ENCODE peak calls at places on chromosomes 16 and 17, in six cellular contexts. One of them, this sample, is unnamed.

GRCh38 chr16:56753410-56753809 is 23.5 kb downstream of the NUP93 start:
- DNase-seq in tibial nerve: no peak
- DNase-seq in Peyer's patch: no peak
- DNase-seq in adrenal gland: no peak
- DNase-seq in uterus: no peak
- DNase-seq in transverse colon: no peak
- DNase-seq in this sample: no peak

GRCh38 chr16:28951410-28951943 is 740 bp downstream of the NFATC2IP start:
- DNase-seq in tibial nerve: no peak
- DNase-seq in Peyer's patch: no peak
- DNase-seq in adrenal gland: no peak
- DNase-seq in uterus: no peak
- DNase-seq in transverse colon: peak
- DNase-seq in this sample: no peak

GRCh38 chr16:88013766-88014165 is 62.5 kb downstream of the BANP start:
- DNase-seq in tibial nerve: no peak
- DNase-seq in Peyer's patch: no peak
- DNase-seq in adrenal gland: no peak
- DNase-seq in uterus: no peak
- DNase-seq in transverse colon: peak
- DNase-seq in this sample: no peak

GRCh38 chr16:4414187-4414909 is 2.0 kb downstream of the CORO7 start:
- DNase-seq in tibial nerve: no peak
- DNase-seq in Peyer's patch: peak
- DNase-seq in adrenal gland: no peak
- DNase-seq in uterus: no peak
- DNase-seq in transverse colon: peak
- DNase-seq in this sample: peak

GRCh38 chr16:73062640-73063283 is 14.8 kb upstream of the ZFHX3 start:
- DNase-seq in tibial nerve: no peak
- DNase-seq in Peyer's patch: no peak
- DNase-seq in adrenal gland: no peak
- DNase-seq in uterus: no peak
- DNase-seq in transverse colon: no peak
- DNase-seq in this sample: peak

GRCh38 chr16:46607529-46607928 is 13.7 kb downstream of the SHCBP1 start:
- DNase-seq in tibial nerve: no peak
- DNase-seq in Peyer's patch: no peak
- DNase-seq in adrenal gland: no peak
- DNase-seq in uterus: no peak
- DNase-seq in transverse colon: no peak
- DNase-seq in this sample: no peak

GRCh38 chr17:15255713-15256454 is 9.2 kb downstream of the PMP22 start:
- DNase-seq in tibial nerve: no peak
- DNase-seq in Peyer's patch: no peak
- DNase-seq in adrenal gland: no peak
- DNase-seq in uterus: peak
- DNase-seq in transverse colon: no peak
- DNase-seq in this sample: no peak

GRCh38 chr16:67530013-67530939 is 1.6 kb downstream of the RIPOR1 start:
- DNase-seq in tibial nerve: peak
- DNase-seq in Peyer's patch: peak
- DNase-seq in adrenal gland: peak
- DNase-seq in uterus: peak
- DNase-seq in transverse colon: peak
- DNase-seq in this sample: no peak

GRCh38 chr16:7888421-7888820 is 555.8 kb downstream of the RBFOX1 start:
- DNase-seq in tibial nerve: no peak
- DNase-seq in Peyer's patch: no peak
- DNase-seq in adrenal gland: no peak
- DNase-seq in uterus: no peak
- DNase-seq in transverse colon: no peak
- DNase-seq in this sample: no peak

GRCh38 chr16:73170587-73170986 is 122.7 kb upstream of the ZFHX3 start:
- DNase-seq in tibial nerve: no peak
- DNase-seq in Peyer's patch: no peak
- DNase-seq in adrenal gland: no peak
- DNase-seq in uterus: no peak
- DNase-seq in transverse colon: no peak
- DNase-seq in this sample: no peak

GRCh38 chr17:19644493-19645210 is 3.9 kb upstream of the ALDH3A2 start:
- DNase-seq in tibial nerve: no peak
- DNase-seq in Peyer's patch: no peak
- DNase-seq in adrenal gland: no peak
- DNase-seq in uterus: no peak
- DNase-seq in transverse colon: no peak
- DNase-seq in this sample: no peak

GRCh38 chr16:58501242-58502131 is 1.5 kb downstream of the NDRG4 start:
- DNase-seq in tibial nerve: no peak
- DNase-seq in Peyer's patch: peak
- DNase-seq in adrenal gland: peak
- DNase-seq in uterus: no peak
- DNase-seq in transverse colon: peak
- DNase-seq in this sample: no peak

GRCh38 chr16:58500329-58501241 is 642 bp downstream of the NDRG4 start:
- DNase-seq in tibial nerve: no peak
- DNase-seq in Peyer's patch: no peak
- DNase-seq in adrenal gland: no peak
- DNase-seq in uterus: no peak
- DNase-seq in transverse colon: no peak
- DNase-seq in this sample: no peak

GRCh38 chr16:58499092-58499511 is 841 bp upstream of the NDRG4 start:
- DNase-seq in tibial nerve: no peak
- DNase-seq in Peyer's patch: no peak
- DNase-seq in adrenal gland: peak
- DNase-seq in uterus: no peak
- DNase-seq in transverse colon: no peak
- DNase-seq in this sample: no peak

GRCh38 chr16:58498341-58499091 is 1.4 kb upstream of the NDRG4 start:
- DNase-seq in tibial nerve: no peak
- DNase-seq in Peyer's patch: no peak
- DNase-seq in adrenal gland: peak
- DNase-seq in uterus: no peak
- DNase-seq in transverse colon: no peak
- DNase-seq in this sample: no peak

DNA sequence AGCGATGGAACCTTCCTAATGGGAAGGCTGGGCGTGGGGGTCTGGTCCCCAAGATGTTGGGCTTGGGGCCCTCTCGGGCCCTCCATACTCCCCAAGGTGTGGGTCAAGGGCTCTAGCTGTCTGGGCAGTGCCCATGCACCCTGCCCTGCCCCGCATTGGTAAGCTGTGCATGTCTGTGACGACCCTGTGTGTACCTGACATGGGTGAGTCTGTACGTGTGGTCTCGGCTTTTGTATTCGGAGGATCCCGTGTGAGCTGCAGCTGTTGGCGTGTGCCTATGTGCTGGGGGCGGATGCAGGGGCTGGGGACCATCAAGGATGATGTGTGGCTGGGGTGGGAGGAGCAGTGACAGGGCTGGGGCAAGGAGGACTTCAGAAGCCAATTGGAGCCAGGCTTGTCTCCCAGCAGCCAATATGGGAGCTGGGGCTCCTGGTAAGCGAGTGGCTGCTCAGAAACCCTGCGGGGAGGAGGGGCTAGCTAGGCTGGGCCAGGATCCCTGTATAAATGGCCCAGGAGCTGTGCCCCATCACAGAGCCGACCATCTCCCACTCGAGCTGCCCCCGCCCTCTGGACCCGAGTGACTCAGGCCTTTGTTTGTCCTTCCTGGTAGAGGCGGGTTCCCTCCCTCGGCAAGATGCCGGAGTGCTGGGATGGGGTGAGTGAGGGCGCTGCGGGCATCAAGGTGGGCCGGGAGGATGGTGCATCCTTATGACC is at the start of gene NDRG4:
- DNase-seq in tibial nerve: no peak
- DNase-seq in Peyer's patch: peak
- DNase-seq in adrenal gland: peak
- DNase-seq in uterus: no peak
- DNase-seq in transverse colon: peak
- DNase-seq in this sample: no peak
- TF ChIP-seq POLR2A in tibial nerve: no peak
- TF ChIP-seq POLR2A in Peyer's patch: no peak
- TF ChIP-seq POLR2A in adrenal gland: peak
- TF ChIP-seq POLR2A in uterus: no peak
- TF ChIP-seq POLR2A in transverse colon: no peak
- TF ChIP-seq POLR2A in this sample: no peak

GRCh38 chr17:59332890-59333377 is 1.5 kb downstream of the YPEL2 start:
- DNase-seq in tibial nerve: peak
- DNase-seq in Peyer's patch: peak
- DNase-seq in adrenal gland: peak
- DNase-seq in uterus: peak
- DNase-seq in transverse colon: peak
- DNase-seq in this sample: no peak

GRCh38 chr17:59330314-59330942 is 1.0 kb upstream of the YPEL2 start:
- DNase-seq in tibial nerve: peak
- DNase-seq in Peyer's patch: peak
- DNase-seq in adrenal gland: peak
- DNase-seq in uterus: peak
- DNase-seq in transverse colon: peak
- DNase-seq in this sample: no peak

GRCh38 chr17:59329558-59330313 is 1.7 kb upstream of the YPEL2 start:
- DNase-seq in tibial nerve: peak
- DNase-seq in Peyer's patch: peak
- DNase-seq in adrenal gland: peak
- DNase-seq in uterus: peak
- DNase-seq in transverse colon: peak
- DNase-seq in this sample: no peak

GRCh38 chr17:59331929-59332889 is 754 bp downstream of the YPEL2 start:
- DNase-seq in tibial nerve: peak
- DNase-seq in Peyer's patch: peak
- DNase-seq in adrenal gland: peak
- DNase-seq in uterus: peak
- DNase-seq in transverse colon: peak
- DNase-seq in this sample: no peak

DNA sequence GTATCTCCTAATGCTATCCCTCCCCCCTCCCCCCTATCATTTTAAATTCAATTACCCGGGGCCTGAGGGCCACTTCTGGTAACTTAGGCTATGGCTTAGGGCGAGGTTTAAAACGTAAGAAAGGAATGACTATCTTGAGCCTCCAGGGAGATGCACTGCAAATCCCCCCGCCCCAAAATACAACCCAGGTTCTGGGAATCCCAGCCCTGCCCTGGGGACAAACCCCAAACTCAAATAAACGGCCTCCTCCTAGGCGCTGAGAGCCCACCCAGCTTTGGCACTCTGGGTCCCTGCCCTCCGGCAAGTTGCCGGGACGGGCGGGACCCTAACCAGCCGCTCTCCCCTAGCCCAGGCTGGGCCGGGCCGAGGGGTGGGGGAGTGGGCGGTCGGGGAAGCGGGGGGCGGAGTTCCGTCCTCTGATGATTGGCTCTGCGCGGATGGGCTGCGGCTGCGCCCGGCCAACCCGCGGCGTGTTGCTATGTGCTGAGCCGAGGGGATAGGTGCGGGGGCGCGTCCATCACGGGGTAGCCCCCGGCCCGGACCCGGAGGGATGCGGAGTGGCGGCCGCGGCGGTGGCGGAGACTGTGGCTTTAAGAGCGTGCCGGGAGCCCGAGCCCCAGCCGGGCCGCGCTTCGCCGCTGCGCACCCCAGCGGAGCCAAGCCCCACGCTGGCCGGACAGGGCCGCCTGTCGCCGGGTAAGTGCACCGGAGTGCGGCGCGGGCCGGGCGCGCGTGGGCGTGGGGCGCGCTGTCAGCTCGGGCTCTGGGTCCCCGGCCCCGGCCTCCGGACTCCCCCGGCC is at the start of gene YPEL2:
- DNase-seq in tibial nerve: peak
- DNase-seq in Peyer's patch: peak
- DNase-seq in adrenal gland: peak
- DNase-seq in uterus: peak
- DNase-seq in transverse colon: peak
- DNase-seq in this sample: peak
- TF ChIP-seq POLR2A in tibial nerve: peak
- TF ChIP-seq POLR2A in Peyer's patch: peak
- TF ChIP-seq POLR2A in adrenal gland: peak
- TF ChIP-seq POLR2A in uterus: peak
- TF ChIP-seq POLR2A in transverse colon: peak
- TF ChIP-seq POLR2A in this sample: no peak

GRCh38 chr17:8162997-8163977 is 539 bp upstream of the VAMP2 start:
- DNase-seq in tibial nerve: peak
- DNase-seq in Peyer's patch: no peak
- DNase-seq in adrenal gland: peak
- DNase-seq in uterus: no peak
- DNase-seq in transverse colon: peak
- DNase-seq in this sample: no peak

GRCh38 chr17:8164815-8165131 is 2.0 kb upstream of the VAMP2 start:
- DNase-seq in tibial nerve: no peak
- DNase-seq in Peyer's patch: no peak
- DNase-seq in adrenal gland: no peak
- DNase-seq in uterus: no peak
- DNase-seq in transverse colon: no peak
- DNase-seq in this sample: no peak

GRCh38 chr17:8166731-8167130 is 4.0 kb upstream of the VAMP2 start:
- DNase-seq in tibial nerve: no peak
- DNase-seq in Peyer's patch: no peak
- DNase-seq in adrenal gland: no peak
- DNase-seq in uterus: no peak
- DNase-seq in transverse colon: no peak
- DNase-seq in this sample: no peak

GRCh38 chr17:8162232-8162996 is at the start of gene VAMP2:
- DNase-seq in tibial nerve: peak
- DNase-seq in Peyer's patch: peak
- DNase-seq in adrenal gland: peak
- DNase-seq in uterus: peak
- DNase-seq in transverse colon: peak
- DNase-seq in this sample: no peak

DNA sequence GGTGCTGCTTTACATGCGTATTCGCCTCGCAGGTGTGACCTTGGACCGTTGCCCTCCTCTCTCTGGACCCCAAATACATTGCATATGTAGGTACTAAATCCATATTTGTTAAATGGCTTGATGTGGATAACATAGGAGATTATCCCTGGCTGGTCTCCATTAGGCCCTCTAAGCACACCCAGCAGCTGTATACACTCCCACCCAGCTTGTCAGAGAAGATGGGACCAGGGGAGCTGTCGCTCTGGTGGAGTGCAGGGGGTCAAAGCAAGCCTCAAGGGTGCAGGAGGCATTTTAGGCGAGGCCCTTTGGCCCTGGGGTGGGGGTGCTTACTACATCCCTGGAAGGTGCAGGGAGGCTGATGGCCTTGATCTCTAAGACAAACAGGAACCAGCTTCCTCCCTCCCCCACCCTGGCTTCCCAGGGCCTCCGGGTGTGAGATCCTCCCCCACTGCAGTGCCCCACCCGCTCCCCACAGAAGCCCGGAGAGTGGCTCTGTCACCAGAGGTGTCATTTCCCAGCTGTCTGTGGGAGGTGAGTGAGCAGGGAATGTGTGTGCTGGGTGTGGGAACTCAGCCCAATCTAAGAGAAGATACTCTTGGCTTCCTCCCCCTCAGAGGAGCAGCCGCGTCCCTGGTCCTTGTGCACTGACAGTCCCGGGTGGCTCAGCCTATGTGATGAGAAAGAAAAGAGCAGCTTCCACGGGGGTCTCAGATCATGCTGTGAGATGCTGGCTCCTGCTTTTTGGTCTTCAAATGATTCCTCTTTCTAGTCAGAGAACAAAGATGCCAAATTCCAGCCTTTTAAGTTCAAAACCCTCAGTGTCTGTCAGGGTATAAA is 1.4 kb upstream of the VAMP2 start:
- DNase-seq in tibial nerve: peak
- DNase-seq in Peyer's patch: peak
- DNase-seq in adrenal gland: peak
- DNase-seq in uterus: peak
- DNase-seq in transverse colon: peak
- DNase-seq in this sample: no peak
- TF ChIP-seq POLR2A in tibial nerve: no peak
- TF ChIP-seq POLR2A in Peyer's patch: no peak
- TF ChIP-seq POLR2A in adrenal gland: no peak
- TF ChIP-seq POLR2A in uterus: peak
- TF ChIP-seq POLR2A in transverse colon: no peak
- TF ChIP-seq POLR2A in this sample: no peak

GRCh38 chr17:64384253-64385186 is 6.1 kb downstream of the PECAM1 start:
- DNase-seq in tibial nerve: no peak
- DNase-seq in Peyer's patch: no peak
- DNase-seq in adrenal gland: no peak
- DNase-seq in uterus: no peak
- DNase-seq in transverse colon: no peak
- DNase-seq in this sample: no peak
- TF ChIP-seq POLR2A in tibial nerve: no peak
- TF ChIP-seq POLR2A in Peyer's patch: no peak
- TF ChIP-seq POLR2A in adrenal gland: no peak
- TF ChIP-seq POLR2A in uterus: no peak
- TF ChIP-seq POLR2A in transverse colon: no peak
- TF ChIP-seq POLR2A in this sample: no peak

This sample was measured in GM12891.